ENCODE peak calls at places on chromosomes 3 and 15, in five cellular contexts. E, N, Y, R and J are unnamed samples.

GRCh38 chr3:167813169-167814123 is 77.9 kb downstream of the SERPINI1 start:
- DNase-seq in E (no peak), R (no peak), N (no peak), Y (no peak), J (no peak)

GRCh38 chr3:112813016-112813415 is 33.6 kb downstream of the CD200R1L start:
- DNase-seq in Y (no peak), R (no peak), E (no peak), N (no peak), J (no peak)

GRCh38 chr15:92184679-92185230 is 208.9 kb upstream of the ST8SIA2 start:
- DNase-seq in E (no peak), Y (no peak), R (no peak), N (no peak), J (no peak)

GRCh38 chr3:33360136-33360825 is 79.9 kb downstream of the UBP1 start:
- DNase-seq in R (no peak), E (no peak), N (no peak), Y (no peak), J (no peak)

GRCh38 chr3:164730810-164731209 is 347.5 kb downstream of the SI start:
- DNase-seq in N (no peak), Y (no peak), R (no peak), E (no peak), J (no peak)

GRCh38 chr3:14791343-14791945 is 27.3 kb upstream of the FGD5 start:
- DNase-seq in E (peak; percentile 66), N (peak; percentile 46), R (peak; percentile 54), Y (peak; percentile 82), J (peak; percentile 87)

GRCh38 chr3:151011427-151011826 is 38.9 kb upstream of the CLRN1 start:
- DNase-seq in Y (no peak), N (no peak), E (no peak), R (no peak), J (no peak)

GRCh38 chr3:112755845-112756671 is 90.6 kb downstream of the CD200R1L start:
- DNase-seq in E (no peak), N (no peak), Y (no peak), R (no peak), J (no peak)